ENCODE peak calls at places on chromosomes 4 and X, in eight cellular contexts. H, N, Q, S, X, V, K and R are unnamed samples.

GRCh38 chrX:55039471-55039870 is 8.7 kb upstream of the ALAS2 start:
- DNase-seq in H (no peak), N (no peak), Q (no peak), S (no peak), X (peak), V (no peak), K (peak), R (no peak)

GRCh38 chr4:151676301-151676700 is 84.5 kb downstream of the GATB start:
- DNase-seq in H (peak), N (no peak), Q (peak), S (peak), X (peak), V (no peak), K (peak), R (peak)

GRCh38 chr4:151117371-151117962 is 18.0 kb downstream of the RPS3A start:
- DNase-seq in H (peak), N (no peak), Q (peak), S (peak), X (peak), V (peak), K (peak), R (peak)

GRCh38 chr4:186201535-186202230 is 10.3 kb downstream of the CYP4V2 start:
- DNase-seq in H (peak), N (no peak), Q (peak), S (no peak), X (peak), V (no peak), K (peak), R (no peak)

GRCh38 chrX:105845661-105846060 is 23.3 kb downstream of the NRK start:
- DNase-seq in H (no peak), N (no peak), Q (no peak), S (no peak), X (no peak), V (no peak), K (no peak), R (no peak)

GRCh38 chr4:37538931-37539330 is 147.2 kb downstream of the RELL1 start:
- DNase-seq in H (no peak), N (no peak), Q (no peak), S (no peak), X (no peak), V (no peak), K (no peak), R (no peak)

GRCh38 chr4:39706334-39706733 is 8.4 kb downstream of the UBE2K start:
- DNase-seq in H (peak), N (peak), Q (peak), S (peak), X (peak), V (peak), K (peak), R (peak)

GRCh38 chr4:51931461-51931860 is 88.5 kb downstream of the DCUN1D4 start:
- DNase-seq in H (no peak), N (no peak), Q (peak), S (peak), X (peak), V (no peak), K (no peak), R (no peak)

GRCh38 chrX:19627533-19627932 is 112.2 kb upstream of the MAP3K15 start:
- DNase-seq in H (no peak), N (no peak), Q (peak), S (no peak), X (peak), V (no peak), K (no peak), R (no peak)

GRCh38 chr4:152255437-152255836 is 280.5 kb downstream of the FBXW7 start:
- DNase-seq in H (peak), N (no peak), Q (no peak), S (no peak), X (peak), V (no peak), K (peak), R (no peak)

GRCh38 chrX:101764538-101764937 is 104.9 kb upstream of the ARMCX2 start:
- DNase-seq in H (peak), N (no peak), Q (no peak), S (no peak), X (peak), V (no peak), K (peak), R (no peak)

GRCh38 chrX:154809939-154810665 is 4.8 kb upstream of the MPP1 start:
- DNase-seq in H (peak), N (no peak), Q (peak), S (no peak), X (no peak), V (no peak), K (no peak), R (no peak)

GRCh38 chr4:90069151-90069550 is 58.0 kb upstream of the CCSER1 start:
- DNase-seq in H (peak), N (no peak), Q (no peak), S (no peak), X (no peak), V (no peak), K (no peak), R (no peak)

GRCh38 chr4:1793940-1794808 is 1.1 kb downstream of the FGFR3 start:
- DNase-seq in H (peak), N (no peak), Q (no peak), S (no peak), X (peak), V (no peak), K (no peak), R (no peak)

GRCh38 chrX:108309144-108309543 is 129.1 kb downstream of the COL4A6 start:
- DNase-seq in H (peak), N (no peak), Q (peak), S (no peak), X (peak), V (no peak), K (peak), R (peak)

GRCh38 chr4:70722199-70722791 is 531 bp downstream of the RUFY3 start:
- DNase-seq in H (peak), N (no peak), Q (peak), S (no peak), X (peak), V (no peak), K (peak), R (no peak)

GRCh38 chr4:174648859-174649258 is 126.6 kb upstream of the HPGD start:
- DNase-seq in H (no peak), N (no peak), Q (no peak), S (no peak), X (no peak), V (no peak), K (no peak), R (no peak)

GRCh38 chr4:66872696-66873095 is 672.6 kb downstream of the CENPC start:
- DNase-seq in H (no peak), N (no peak), Q (no peak), S (no peak), X (no peak), V (no peak), K (no peak), R (no peak)

GRCh38 chrX:48468247-48468671 is 1.8 kb downstream of the SLC38A5 start:
- DNase-seq in H (no peak), N (peak), Q (no peak), S (no peak), X (no peak), V (no peak), K (no peak), R (no peak)

GRCh38 chrX:118536687-118537461 is 41.3 kb downstream of the DOCK11 start:
- DNase-seq in H (peak), N (no peak), Q (peak), S (no peak), X (peak), V (no peak), K (peak), R (no peak)

DNA sequence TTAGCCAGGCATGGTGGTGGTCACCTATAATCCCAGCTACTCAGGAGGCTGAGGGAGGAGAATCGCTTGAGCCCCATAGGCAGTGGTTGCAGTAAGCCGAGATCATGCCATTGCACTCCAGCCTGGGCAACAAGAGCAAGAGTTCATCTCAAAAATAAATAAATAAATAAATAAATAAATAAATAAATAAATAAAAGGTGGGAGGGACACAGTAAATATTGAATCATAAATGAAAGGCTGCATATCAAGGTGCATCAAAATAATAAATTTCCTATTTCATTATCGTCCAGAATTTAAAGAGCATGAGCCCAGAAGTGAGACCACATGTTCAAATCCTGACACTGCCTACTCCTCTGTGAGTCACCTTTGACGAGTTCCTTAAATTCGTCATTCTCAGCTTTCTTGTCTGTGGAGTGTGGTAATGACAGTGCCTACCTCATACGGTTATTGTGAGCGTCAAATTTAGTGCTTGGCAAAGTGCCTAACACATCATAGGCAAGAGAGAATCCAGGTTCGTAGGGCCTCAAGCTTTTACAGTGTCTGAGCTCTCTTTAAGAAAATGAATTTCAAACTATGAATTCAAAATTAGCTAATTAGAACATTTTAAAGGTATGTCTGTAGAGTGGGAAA is 49.9 kb downstream of the IL15 start:
- DNase-seq in H (peak), N (no peak), Q (peak), S (no peak), X (peak), V (no peak), K (peak), R (no peak)
- H3K4me3 ChIP-seq in H (no peak), N (no peak), Q (no peak), S (no peak), X (no peak), V (no peak), K (no peak), R (no peak)

GRCh38 chrX:40154853-40155616 is 57.3 kb upstream of the BCOR start:
- DNase-seq in H (peak), N (peak), Q (peak), S (no peak), X (peak), V (no peak), K (no peak), R (no peak)

GRCh38 chrX:40155617-40156471 is 58.1 kb upstream of the BCOR start:
- DNase-seq in H (no peak), N (no peak), Q (no peak), S (no peak), X (no peak), V (no peak), K (no peak), R (no peak)

GRCh38 chrX:40156472-40157227 is 58.9 kb upstream of the BCOR start:
- DNase-seq in H (no peak), N (no peak), Q (no peak), S (no peak), X (no peak), V (no peak), K (no peak), R (no peak)

GRCh38 chrX:40157228-40158035 is 59.7 kb upstream of the BCOR start:
- DNase-seq in H (no peak), N (no peak), Q (no peak), S (no peak), X (no peak), V (no peak), K (no peak), R (no peak)

GRCh38 chrX:40158036-40158706 is 60.4 kb upstream of the BCOR start:
- DNase-seq in H (no peak), N (no peak), Q (no peak), S (no peak), X (peak), V (no peak), K (no peak), R (no peak)
- TF ChIP-seq CTCF in H (no peak), N (no peak), Q (peak), S (peak), X (no peak), V (peak), K (no peak), R (no peak)

GRCh38 chrX:21373001-21373400 is 1.2 kb upstream of the CNKSR2 start:
- DNase-seq in H (no peak), N (no peak), Q (no peak), S (no peak), X (no peak), V (no peak), K (no peak), R (no peak)
- H3K4me3 ChIP-seq in H (no peak), N (no peak), Q (no peak), S (no peak), X (no peak), V (no peak), K (no peak), R (no peak)

DNA sequence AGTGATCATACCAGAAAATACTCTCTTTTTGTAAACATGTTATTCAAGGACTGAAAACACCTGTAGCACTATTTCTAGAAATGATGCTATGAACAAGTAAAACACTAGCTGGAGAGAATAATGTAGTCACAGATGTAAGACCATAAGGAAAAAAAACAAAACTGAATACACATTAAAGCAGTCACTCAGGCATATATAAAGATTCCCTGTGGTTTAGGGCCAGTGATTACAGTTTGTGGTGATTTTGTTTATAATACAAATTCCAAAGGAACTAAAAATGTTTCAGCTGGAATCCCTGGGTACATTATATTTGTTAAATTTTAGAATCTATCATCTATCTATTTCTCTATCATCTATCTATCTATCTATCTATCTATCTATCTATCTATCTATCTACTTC is 777.8 kb upstream of the FRG1 start:
- DNase-seq in H (no peak), N (no peak), Q (no peak), S (no peak), X (no peak), V (no peak), K (no peak), R (no peak)
- TF ChIP-seq CTCF in H (no peak), N (no peak), Q (no peak), S (no peak), X (no peak), V (no peak), K (no peak), R (no peak)

GRCh38 chrX:147913570-147913969 is 1.9 kb downstream of the FMR1 start:
- DNase-seq in H (no peak), N (no peak), Q (no peak), S (no peak), X (no peak), V (no peak), K (no peak), R (no peak)
- H3K4me3 ChIP-seq in H (peak), N (peak), Q (peak), S (peak), X (no peak), V (peak), K (peak), R (peak)

GRCh38 chr4:119103263-119103662 is 32.4 kb upstream of the MYOZ2 start:
- DNase-seq in H (peak), N (peak), Q (peak), S (peak), X (peak), V (no peak), K (peak), R (peak)

GRCh38 chr4:119097282-119097900 is 38.2 kb upstream of the MYOZ2 start:
- DNase-seq in H (no peak), N (no peak), Q (no peak), S (no peak), X (no peak), V (no peak), K (no peak), R (no peak)

GRCh38 chr4:119098306-119098705 is 37.3 kb upstream of the MYOZ2 start:
- DNase-seq in H (no peak), N (no peak), Q (no peak), S (no peak), X (no peak), V (no peak), K (no peak), R (no peak)

GRCh38 chr4:119100640-119101039 is 35.0 kb upstream of the MYOZ2 start:
- DNase-seq in H (no peak), N (no peak), Q (no peak), S (no peak), X (no peak), V (no peak), K (no peak), R (no peak)

GRCh38 chr4:119099227-119099910 is 36.3 kb upstream of the MYOZ2 start:
- DNase-seq in H (peak), N (no peak), Q (peak), S (peak), X (peak), V (no peak), K (no peak), R (peak)
- TF ChIP-seq CTCF in H (no peak), N (no peak), Q (no peak), S (no peak), X (no peak), V (no peak), K (no peak), R (no peak)

GRCh38 chrX:134554291-134554690 is 94.3 kb downstream of the HPRT1 start:
- DNase-seq in H (no peak), N (no peak), Q (no peak), S (no peak), X (no peak), V (no peak), K (no peak), R (no peak)

GRCh38 chrX:134547047-134547679 is 87.2 kb downstream of the HPRT1 start:
- DNase-seq in H (peak), N (no peak), Q (no peak), S (no peak), X (peak), V (no peak), K (no peak), R (no peak)

GRCh38 chrX:134548844-134549205 is 88.9 kb downstream of the HPRT1 start:
- DNase-seq in H (no peak), N (no peak), Q (no peak), S (no peak), X (no peak), V (no peak), K (no peak), R (no peak)

GRCh38 chrX:134548257-134548732 is 88.3 kb downstream of the HPRT1 start:
- DNase-seq in H (no peak), N (no peak), Q (no peak), S (no peak), X (peak), V (no peak), K (no peak), R (no peak)

GRCh38 chrX:134551365-134552095 is 91.6 kb downstream of the HPRT1 start:
- DNase-seq in H (peak), N (no peak), Q (peak), S (no peak), X (peak), V (no peak), K (no peak), R (no peak)
- H3K4me3 ChIP-seq in H (peak), N (peak), Q (peak), S (peak), X (peak), V (peak), K (peak), R (peak)

DNA sequence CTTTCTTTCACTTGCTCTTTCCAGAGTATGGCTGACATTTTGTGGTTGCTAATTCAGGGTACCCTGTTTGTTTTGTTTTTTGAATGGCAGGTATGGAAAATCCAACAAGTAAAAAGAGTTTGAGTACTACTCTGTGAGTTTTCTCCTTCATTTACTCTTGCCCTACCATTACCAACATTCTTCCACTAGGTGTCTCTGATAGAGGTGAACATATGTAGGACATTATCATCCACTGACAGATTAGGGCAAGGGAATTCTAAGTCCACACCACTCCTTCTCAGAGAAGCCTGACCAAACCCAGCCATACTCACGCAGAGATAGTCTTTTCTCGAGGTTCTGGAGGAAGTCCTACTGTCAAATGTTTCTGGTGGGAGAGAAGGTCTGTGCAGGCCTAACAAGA is 36.7 kb upstream of the HDAC8 start:
- DNase-seq in H (peak), N (no peak), Q (peak), S (no peak), X (peak), V (no peak), K (no peak), R (no peak)
- TF ChIP-seq CTCF in H (peak), N (no peak), Q (no peak), S (peak), X (peak), V (no peak), K (peak), R (peak)

GRCh38 chr4:80201326-80202151 is 4.2 kb downstream of the PRDM8 start:
- DNase-seq in H (peak), N (no peak), Q (peak), S (no peak), X (peak), V (no peak), K (no peak), R (no peak)
- H3K4me3 ChIP-seq in H (peak), N (peak), Q (peak), S (peak), X (peak), V (peak), K (peak), R (peak)